ENCODE peak calls at places on chromosomes 16 and 17, in six cellular contexts. One of them, this sample, is unnamed.

GRCh38 chr17:65027305-65027704 is 29.2 kb downstream of the GNA13 start:
- DNase-seq in HCT116: peak
- DNase-seq in lower lobe of right lung: no peak
- DNase-seq in fibroblast of mammary gland: peak
- DNase-seq in AG10803: peak
- DNase-seq in left ventricle myocardium inferior: no peak
- DNase-seq in this sample: peak

GRCh38 chr17:49635121-49635520 is 42.8 kb downstream of the SPOP start:
- DNase-seq in HCT116: no peak
- DNase-seq in lower lobe of right lung: no peak
- DNase-seq in fibroblast of mammary gland: no peak
- DNase-seq in AG10803: no peak
- DNase-seq in left ventricle myocardium inferior: no peak
- DNase-seq in this sample: no peak

GRCh38 chr17:62109378-62109902 is 44.4 kb upstream of the MED13 start:
- DNase-seq in HCT116: peak
- DNase-seq in lower lobe of right lung: peak
- DNase-seq in fibroblast of mammary gland: peak
- DNase-seq in AG10803: peak
- DNase-seq in left ventricle myocardium inferior: no peak
- DNase-seq in this sample: peak

GRCh38 chr17:34842235-34842634 is 119.0 kb downstream of the CCT6B start:
- DNase-seq in HCT116: no peak
- DNase-seq in lower lobe of right lung: no peak
- DNase-seq in fibroblast of mammary gland: no peak
- DNase-seq in AG10803: no peak
- DNase-seq in left ventricle myocardium inferior: no peak
- DNase-seq in this sample: no peak

GRCh38 chr16:27724491-27724878 is 174.5 kb downstream of the KATNIP start:
- DNase-seq in HCT116: no peak
- DNase-seq in lower lobe of right lung: no peak
- DNase-seq in fibroblast of mammary gland: no peak
- DNase-seq in AG10803: peak
- DNase-seq in left ventricle myocardium inferior: peak
- DNase-seq in this sample: no peak

GRCh38 chr17:53796642-53797041 is 26.1 kb upstream of the KIF2B start:
- DNase-seq in HCT116: no peak
- DNase-seq in lower lobe of right lung: no peak
- DNase-seq in fibroblast of mammary gland: no peak
- DNase-seq in AG10803: no peak
- DNase-seq in left ventricle myocardium inferior: no peak
- DNase-seq in this sample: no peak

GRCh38 chr16:49345829-49346228 is 27.8 kb upstream of the C16orf78 start:
- DNase-seq in HCT116: no peak
- DNase-seq in lower lobe of right lung: no peak
- DNase-seq in fibroblast of mammary gland: no peak
- DNase-seq in AG10803: no peak
- DNase-seq in left ventricle myocardium inferior: no peak
- DNase-seq in this sample: no peak

GRCh38 chr17:40035162-40035559 is 19.0 kb downstream of the MED24 start:
- DNase-seq in HCT116: no peak
- DNase-seq in lower lobe of right lung: no peak
- DNase-seq in fibroblast of mammary gland: peak
- DNase-seq in AG10803: peak
- DNase-seq in left ventricle myocardium inferior: no peak
- DNase-seq in this sample: no peak

GRCh38 chr16:70808371-70808770 is 7.4 kb upstream of the VAC14 start:
- DNase-seq in HCT116: no peak
- DNase-seq in lower lobe of right lung: no peak
- DNase-seq in fibroblast of mammary gland: no peak
- DNase-seq in AG10803: no peak
- DNase-seq in left ventricle myocardium inferior: no peak
- DNase-seq in this sample: no peak

GRCh38 chr17:73902416-73903181 is 258.4 kb upstream of the SDK2 start:
- DNase-seq in HCT116: no peak
- DNase-seq in lower lobe of right lung: no peak
- DNase-seq in fibroblast of mammary gland: no peak
- DNase-seq in AG10803: no peak
- DNase-seq in left ventricle myocardium inferior: no peak
- DNase-seq in this sample: no peak

GRCh38 chr17:48137658-48138057 is 30.1 kb downstream of the SNX11 start:
- DNase-seq in HCT116: no peak
- DNase-seq in lower lobe of right lung: no peak
- DNase-seq in fibroblast of mammary gland: no peak
- DNase-seq in AG10803: no peak
- DNase-seq in left ventricle myocardium inferior: no peak
- DNase-seq in this sample: no peak

GRCh38 chr17:29625037-29625750 is 2.5 kb upstream of the CORO6 start:
- DNase-seq in HCT116: peak
- DNase-seq in lower lobe of right lung: no peak
- DNase-seq in fibroblast of mammary gland: peak
- DNase-seq in AG10803: peak
- DNase-seq in left ventricle myocardium inferior: no peak
- DNase-seq in this sample: no peak

GRCh38 chr17:54180919-54181318 is 358.2 kb downstream of the KIF2B start:
- DNase-seq in HCT116: no peak
- DNase-seq in lower lobe of right lung: no peak
- DNase-seq in fibroblast of mammary gland: no peak
- DNase-seq in AG10803: no peak
- DNase-seq in left ventricle myocardium inferior: no peak
- DNase-seq in this sample: no peak

GRCh38 chr17:28086519-28086918 is 44.0 kb downstream of the NLK start:
- DNase-seq in HCT116: no peak
- DNase-seq in lower lobe of right lung: no peak
- DNase-seq in fibroblast of mammary gland: peak
- DNase-seq in AG10803: no peak
- DNase-seq in left ventricle myocardium inferior: no peak
- DNase-seq in this sample: no peak

GRCh38 chr17:79668344-79669250 is 57.7 kb upstream of the RBFOX3 start:
- DNase-seq in HCT116: no peak
- DNase-seq in lower lobe of right lung: no peak
- DNase-seq in fibroblast of mammary gland: no peak
- DNase-seq in AG10803: no peak
- DNase-seq in left ventricle myocardium inferior: peak
- DNase-seq in this sample: no peak

GRCh38 chr16:74738134-74738541 is 36.5 kb downstream of the FA2H start:
- DNase-seq in HCT116: peak
- DNase-seq in lower lobe of right lung: no peak
- DNase-seq in fibroblast of mammary gland: no peak
- DNase-seq in AG10803: no peak
- DNase-seq in left ventricle myocardium inferior: no peak
- DNase-seq in this sample: no peak

GRCh38 chr16:1579214-1579613 is 32.7 kb downstream of the IFT140 start:
- DNase-seq in HCT116: no peak
- DNase-seq in lower lobe of right lung: no peak
- DNase-seq in fibroblast of mammary gland: no peak
- DNase-seq in AG10803: no peak
- DNase-seq in left ventricle myocardium inferior: no peak
- DNase-seq in this sample: no peak

GRCh38 chr17:27323538-27324212 is 29.8 kb downstream of the WSB1 start:
- DNase-seq in HCT116: no peak
- DNase-seq in lower lobe of right lung: peak
- DNase-seq in fibroblast of mammary gland: peak
- DNase-seq in AG10803: peak
- DNase-seq in left ventricle myocardium inferior: peak
- DNase-seq in this sample: no peak

GRCh38 chr17:8875957-8876356 is 8.5 kb upstream of the PIK3R6 start:
- DNase-seq in HCT116: no peak
- DNase-seq in lower lobe of right lung: no peak
- DNase-seq in fibroblast of mammary gland: peak
- DNase-seq in AG10803: peak
- DNase-seq in left ventricle myocardium inferior: no peak
- DNase-seq in this sample: no peak

GRCh38 chr16:1721372-1721771 is 15.4 kb downstream of the MAPK8IP3 start:
- DNase-seq in HCT116: no peak
- DNase-seq in lower lobe of right lung: no peak
- DNase-seq in fibroblast of mammary gland: no peak
- DNase-seq in AG10803: no peak
- DNase-seq in left ventricle myocardium inferior: no peak
- DNase-seq in this sample: no peak

GRCh38 chr16:67431805-67432476 is 1.0 kb downstream of the HSD11B2 start:
- DNase-seq in HCT116: no peak
- DNase-seq in lower lobe of right lung: no peak
- DNase-seq in fibroblast of mammary gland: no peak
- DNase-seq in AG10803: no peak
- DNase-seq in left ventricle myocardium inferior: no peak
- DNase-seq in this sample: no peak
- H3K4me3 ChIP-seq in HCT116: peak
- H3K4me3 ChIP-seq in lower lobe of right lung: peak
- H3K4me3 ChIP-seq in fibroblast of mammary gland: no peak
- H3K4me3 ChIP-seq in AG10803: peak
- H3K4me3 ChIP-seq in left ventricle myocardium inferior: peak
- H3K4me3 ChIP-seq in this sample: no peak

GRCh38 chr17:43371227-43371821 is 27.5 kb upstream of the ARL4D start:
- DNase-seq in HCT116: no peak
- DNase-seq in lower lobe of right lung: no peak
- DNase-seq in fibroblast of mammary gland: no peak
- DNase-seq in AG10803: no peak
- DNase-seq in left ventricle myocardium inferior: no peak
- DNase-seq in this sample: no peak

GRCh38 chr17:43367588-43368242 is 31.1 kb upstream of the ARL4D start:
- DNase-seq in HCT116: peak
- DNase-seq in lower lobe of right lung: no peak
- DNase-seq in fibroblast of mammary gland: peak
- DNase-seq in AG10803: peak
- DNase-seq in left ventricle myocardium inferior: no peak
- DNase-seq in this sample: peak

GRCh38 chr17:43366809-43367587 is 31.8 kb upstream of the ARL4D start:
- DNase-seq in HCT116: no peak
- DNase-seq in lower lobe of right lung: no peak
- DNase-seq in fibroblast of mammary gland: no peak
- DNase-seq in AG10803: peak
- DNase-seq in left ventricle myocardium inferior: no peak
- DNase-seq in this sample: no peak

GRCh38 chr17:43369986-43370385 is 28.8 kb upstream of the ARL4D start:
- DNase-seq in HCT116: no peak
- DNase-seq in lower lobe of right lung: no peak
- DNase-seq in fibroblast of mammary gland: no peak
- DNase-seq in AG10803: no peak
- DNase-seq in left ventricle myocardium inferior: no peak
- DNase-seq in this sample: no peak

DNA sequence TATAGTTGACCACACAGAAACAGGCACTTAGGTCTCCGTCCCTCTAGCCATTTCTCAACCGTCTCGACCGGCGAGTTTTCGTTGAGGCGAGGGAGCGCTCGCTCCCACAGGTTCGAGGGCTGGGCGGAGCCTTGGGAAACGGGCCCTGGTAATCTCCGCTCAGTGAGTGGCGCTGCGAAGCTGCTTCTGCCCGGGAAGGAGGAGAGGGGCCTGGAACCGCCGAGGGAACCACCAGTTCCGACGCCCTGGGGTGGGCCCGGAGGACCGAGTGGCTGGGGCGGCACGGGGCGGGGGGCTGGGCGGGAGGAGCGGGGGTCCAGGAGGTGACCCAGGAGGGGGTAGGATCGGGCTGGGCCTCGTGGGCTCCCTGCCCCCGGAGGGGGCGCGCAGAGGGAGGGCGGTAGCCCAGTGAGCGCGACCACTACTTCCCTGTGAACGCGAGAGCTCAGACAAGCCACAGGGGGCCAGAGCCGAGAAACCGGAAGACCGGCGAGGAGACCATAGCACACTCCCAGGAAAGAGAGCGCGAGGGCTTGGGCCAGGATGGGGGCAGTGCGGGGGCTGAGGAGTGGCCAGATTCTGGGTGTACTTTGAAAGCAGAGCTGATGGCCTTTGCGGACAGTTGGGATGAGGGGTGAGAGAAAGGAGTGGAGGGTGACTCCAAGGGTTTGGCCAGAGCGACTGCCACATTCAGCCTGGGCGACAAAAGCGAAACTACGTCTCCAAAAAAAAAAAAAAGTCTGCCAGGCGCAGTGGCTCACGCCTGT is 29.9 kb upstream of the ARL4D start:
- DNase-seq in HCT116: peak
- DNase-seq in lower lobe of right lung: peak
- DNase-seq in fibroblast of mammary gland: peak
- DNase-seq in AG10803: peak
- DNase-seq in left ventricle myocardium inferior: peak
- DNase-seq in this sample: no peak
- TF ChIP-seq CTCF in HCT116: no peak
- TF ChIP-seq CTCF in lower lobe of right lung: peak
- TF ChIP-seq CTCF in fibroblast of mammary gland: no peak
- TF ChIP-seq CTCF in AG10803: peak
- TF ChIP-seq CTCF in left ventricle myocardium inferior: peak
- TF ChIP-seq CTCF in this sample: no peak

DNA sequence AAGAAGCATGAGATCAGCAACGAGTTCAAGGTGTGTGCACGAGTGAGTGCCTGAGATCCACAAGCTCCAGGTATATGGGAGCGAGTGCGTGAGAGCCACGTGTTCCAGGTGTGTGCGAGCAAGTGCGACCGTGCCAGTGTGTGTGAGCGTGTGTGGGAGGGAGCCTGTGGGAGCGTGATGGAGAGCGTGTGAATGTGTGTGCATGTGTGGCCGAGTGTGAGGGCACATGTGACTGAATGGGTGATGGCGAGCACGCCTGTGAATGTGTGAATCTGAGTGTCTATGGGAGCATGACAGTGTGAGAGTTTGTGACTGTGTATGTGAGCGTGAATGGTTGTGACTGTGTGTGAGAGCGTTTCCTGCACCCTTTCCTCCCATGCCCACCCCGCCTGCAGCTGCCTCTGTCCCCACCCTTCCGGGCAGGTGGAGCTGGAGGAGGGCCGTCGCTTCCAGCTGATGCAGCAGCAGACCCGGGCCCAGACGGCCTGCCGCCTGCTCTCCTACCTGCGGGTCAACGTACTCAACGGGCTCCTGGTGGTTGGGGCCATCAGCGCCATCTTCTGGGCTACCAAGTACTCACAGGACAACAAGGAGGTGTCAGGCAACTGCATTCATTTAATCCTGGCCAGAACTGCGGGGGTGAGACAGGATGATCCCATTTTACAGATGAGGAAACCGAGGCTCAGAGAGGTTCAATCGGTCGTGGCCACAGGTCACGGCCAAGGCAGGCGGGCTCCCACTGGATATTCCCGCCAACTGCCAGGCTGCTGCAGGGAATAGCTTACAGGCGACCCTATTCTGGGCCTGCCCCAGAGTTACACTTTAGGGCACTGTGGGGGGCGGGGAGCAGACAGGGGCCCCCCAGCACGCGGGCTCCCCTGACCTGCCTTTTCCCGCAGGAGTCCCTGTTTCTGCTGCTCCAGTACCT is 3.7 kb downstream of the TMC8 start:
- DNase-seq in HCT116: peak
- DNase-seq in lower lobe of right lung: peak
- DNase-seq in fibroblast of mammary gland: peak
- DNase-seq in AG10803: no peak
- DNase-seq in left ventricle myocardium inferior: no peak
- DNase-seq in this sample: no peak
- H3K4me3 ChIP-seq in HCT116: no peak
- H3K4me3 ChIP-seq in lower lobe of right lung: no peak
- H3K4me3 ChIP-seq in fibroblast of mammary gland: no peak
- H3K4me3 ChIP-seq in AG10803: no peak
- H3K4me3 ChIP-seq in left ventricle myocardium inferior: no peak
- H3K4me3 ChIP-seq in this sample: no peak

DNA sequence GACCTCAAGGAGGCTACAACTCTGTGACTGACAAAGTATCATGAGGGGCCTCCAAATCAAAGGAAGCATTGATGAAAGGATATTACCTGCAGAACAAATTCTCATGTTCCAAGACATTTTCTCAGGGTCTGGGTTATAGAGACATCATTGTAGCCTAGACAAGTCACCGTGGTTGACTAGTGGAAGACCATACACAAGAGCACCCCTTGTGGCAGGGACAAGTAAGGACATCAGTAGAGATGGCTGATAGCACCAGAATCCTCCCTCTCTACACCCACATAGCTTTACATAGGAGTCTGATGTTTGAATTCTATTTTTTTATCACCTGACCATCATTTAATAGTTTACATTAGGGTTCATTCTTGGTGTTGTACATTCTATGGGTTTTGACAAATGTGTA is 32.5 kb upstream of the CDH8 start:
- DNase-seq in HCT116: no peak
- DNase-seq in lower lobe of right lung: no peak
- DNase-seq in fibroblast of mammary gland: no peak
- DNase-seq in AG10803: no peak
- DNase-seq in left ventricle myocardium inferior: no peak
- DNase-seq in this sample: no peak
- TF ChIP-seq CTCF in HCT116: peak
- TF ChIP-seq CTCF in lower lobe of right lung: no peak
- TF ChIP-seq CTCF in fibroblast of mammary gland: no peak
- TF ChIP-seq CTCF in AG10803: no peak
- TF ChIP-seq CTCF in left ventricle myocardium inferior: no peak
- TF ChIP-seq CTCF in this sample: peak

This sample was measured in astrocyte of the cerebellum.